ENCODE peak calls at places on chromosomes 11 and 22, in six cellular contexts. C is GM23248, O is pancreas, A is cardiac muscle cell, I is Peyer's patch, M is suprapubic skin. Q is an unnamed sample.

GRCh38 chr11:94708176-94708575 is 60.0 kb upstream of the AMOTL1 start:
- DNase-seq in I (no peak), M (no peak), O (no peak), A (no peak), C (no peak), Q (no peak)

GRCh38 chr11:17807034-17807433 is 72.5 kb downstream of the KCNC1 start:
- DNase-seq in C (no peak), O (no peak), M (no peak), A (no peak), I (no peak), Q (no peak)

GRCh38 chr11:78809931-78810481 is 235.3 kb upstream of the NARS2 start:
- DNase-seq in I (no peak), A (no peak), O (no peak), C (no peak), M (no peak), Q (no peak)

GRCh38 chr11:2709429-2709828 is 9.6 kb upstream of the KCNQ1OT1 start:
- DNase-seq in A (no peak), O (no peak), I (no peak), M (no peak), C (peak; percentile 26), Q (no peak)

GRCh38 chr22:33971561-33971961 is 51.3 kb upstream of the LARGE1 start:
- DNase-seq in A (no peak), I (no peak), O (no peak), C (peak; percentile 3), M (no peak), Q (no peak)

GRCh38 chr11:20125927-20126326 is 34.3 kb downstream of the DBX1 start:
- DNase-seq in I (no peak), M (no peak), C (peak; percentile 82), O (no peak), A (no peak), Q (no peak)

GRCh38 chr11:198236-198806 is 5.4 kb downstream of the SCGB1C1 start:
- DNase-seq in A (no peak), O (no peak), M (peak; percentile 54), C (no peak), I (peak; percentile 40), Q (no peak)

GRCh38 chr11:27166130-27166529 is 125.5 kb downstream of the BBOX1 start:
- DNase-seq in I (no peak), M (no peak), A (no peak), C (peak; percentile 19), O (no peak), Q (no peak)

GRCh38 chr11:46916669-46917108 is 1.7 kb downstream of the LRP4 start:
- DNase-seq in C (peak; percentile 88), O (peak; percentile 47), A (peak; percentile 87), M (no peak), I (peak; percentile 63), Q (peak; percentile 62)

DNA sequence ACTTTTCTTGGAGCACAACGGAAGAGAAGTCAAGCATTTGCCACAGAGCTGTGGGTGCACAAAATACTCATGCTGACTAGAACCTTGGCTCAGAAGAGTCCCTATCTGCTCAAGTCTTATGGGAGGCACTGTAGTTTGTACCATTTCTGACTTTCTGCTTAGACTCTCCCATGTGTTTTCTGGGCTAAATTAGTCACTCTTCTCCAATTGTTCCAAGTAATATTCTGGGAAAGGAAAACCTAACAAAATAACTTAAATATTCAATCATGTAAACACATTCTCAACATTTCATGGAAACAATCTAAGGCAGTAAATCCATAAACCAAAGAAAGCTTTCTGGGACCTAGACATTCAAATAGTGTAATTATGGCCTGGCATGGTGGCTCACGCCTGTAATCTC is 220.7 kb downstream of the SWAP70 start:
- DNase-seq in O (no peak), M (no peak), A (no peak), I (no peak), C (no peak), Q (no peak)
- H3K4me1 ChIP-seq in O (no peaks in the 10 kb centered on the region), M (no peaks in the 10 kb centered on the region), A (peaks cover 4% of the 10 kb centered on the region), I (no peaks in the 10 kb centered on the region), C (no peaks in the 10 kb centered on the region), Q (no peaks in the 10 kb centered on the region)

DNA sequence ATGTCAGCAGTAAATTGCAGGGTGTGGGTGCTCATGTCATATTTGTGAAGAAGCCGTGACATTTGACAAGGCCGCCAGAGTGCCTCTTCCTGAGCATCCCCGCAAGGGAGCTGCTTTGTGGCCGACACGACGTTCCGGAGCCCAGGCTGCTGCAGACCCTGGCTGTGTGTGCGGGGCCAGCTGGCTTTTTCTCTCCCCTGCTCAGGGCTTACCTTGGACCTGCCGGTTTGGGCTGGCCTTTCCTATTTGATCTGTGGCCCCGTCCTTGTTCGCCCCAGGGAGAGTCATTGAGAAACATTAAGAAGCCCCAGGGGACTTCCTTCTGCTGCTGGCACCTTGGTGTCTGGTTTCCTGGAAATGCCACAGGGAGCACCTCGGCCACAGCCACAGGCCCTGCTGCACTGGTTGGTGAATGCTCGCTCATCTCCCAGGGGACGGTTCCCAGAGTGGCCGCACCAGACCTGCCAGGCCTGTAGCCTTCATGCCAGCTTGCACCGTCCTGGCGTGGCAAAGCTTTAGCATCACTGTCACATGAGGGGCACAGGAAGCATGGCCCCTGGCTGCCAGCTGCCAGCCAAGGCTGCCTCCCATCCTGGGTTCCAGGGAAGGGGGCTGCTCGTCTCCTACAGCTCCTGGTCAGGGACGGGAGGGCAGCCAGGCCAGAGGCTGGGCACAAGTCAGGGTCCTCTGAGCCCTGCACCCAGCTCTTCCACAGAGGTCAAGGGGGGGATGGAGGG is 5.4 kb downstream of the GRK2 start:
- DNase-seq in M (peak; percentile 59), O (no peak), I (peak; percentile 60), A (no peak), C (no peak), Q (no peak)
- H3K4me1 ChIP-seq in M (peaks cover 98% of the 10 kb centered on the region), O (peaks cover 21% of the 10 kb centered on the region), I (peaks cover 92% of the 10 kb centered on the region), A (peaks cover 23% of the 10 kb centered on the region), C (peaks cover 20% of the 10 kb centered on the region), Q (peaks cover 48% of the 10 kb centered on the region)

GRCh38 chr22:48103126-48103875 is 1340.9 kb downstream of the TBC1D22A start:
- DNase-seq in M (peak; percentile 22), A (no peak), I (no peak), C (no peak), O (no peak), Q (no peak)

GRCh38 chr22:48100685-48101417 is 1338.4 kb downstream of the TBC1D22A start:
- DNase-seq in M (peak; percentile 31), A (no peak), O (no peak), C (no peak), I (no peak), Q (no peak)

GRCh38 chr22:48102581-48102980 is 1340.1 kb downstream of the TBC1D22A start:
- DNase-seq in A (no peak), M (peak; percentile 6), I (no peak), O (no peak), C (no peak), Q (no peak)

GRCh38 chr22:48099671-48100070 is 1337.2 kb downstream of the TBC1D22A start:
- DNase-seq in O (no peak), C (no peak), M (peak; percentile 41), A (no peak), I (peak; percentile 24), Q (no peak)

GRCh38 chr22:48101704-48102103 is 1339.3 kb downstream of the TBC1D22A start:
- DNase-seq in C (no peak), A (no peak), M (peak; percentile 25), O (no peak), I (no peak), Q (no peak)
- H3K4me1 ChIP-seq in C (no peaks in the 10 kb centered on the region), A (no peaks in the 10 kb centered on the region), M (no peaks in the 10 kb centered on the region), O (no peaks in the 10 kb centered on the region), I (no peaks in the 10 kb centered on the region), Q (no peaks in the 10 kb centered on the region)

GRCh38 chr22:42792909-42793847 is 63.9 kb downstream of the ARFGAP3 start:
- DNase-seq in I (no peak), C (no peak), O (no peak), M (no peak), A (no peak), Q (no peak)
- H3K4me1 ChIP-seq in I (no peaks in the 10 kb centered on the region), C (peaks cover 14% of the 10 kb centered on the region), O (no peaks in the 10 kb centered on the region), M (peaks cover 26% of the 10 kb centered on the region), A (no peaks in the 10 kb centered on the region), Q (no peaks in the 10 kb centered on the region)

GRCh38 chr11:63889344-63889743 is 27.6 kb downstream of the RCOR2 start:
- DNase-seq in O (no peak), C (no peak), M (no peak), I (peak; percentile 79), A (no peak), Q (peak; percentile 78)

GRCh38 chr11:63884191-63884590 is 32.8 kb downstream of the RCOR2 start:
- DNase-seq in A (peak; percentile 53), C (no peak), M (no peak), O (no peak), I (no peak), Q (no peak)

GRCh38 chr11:63890368-63890767 is 26.6 kb downstream of the RCOR2 start:
- DNase-seq in C (no peak), A (no peak), I (no peak), O (no peak), M (no peak), Q (no peak)

GRCh38 chr11:63888170-63889086 is 28.5 kb downstream of the RCOR2 start:
- DNase-seq in A (peak; percentile 38), M (no peak), C (peak; percentile 78), I (peak; percentile 89), O (peak; percentile 79), Q (peak; percentile 90)

GRCh38 chr11:63887600-63887999 is 29.4 kb downstream of the RCOR2 start:
- DNase-seq in C (no peak), A (no peak), O (no peak), M (no peak), I (no peak), Q (no peak)
- H3K4me1 ChIP-seq in C (peaks cover 25% of the 10 kb centered on the region), A (peaks cover 41% of the 10 kb centered on the region), O (peaks cover 39% of the 10 kb centered on the region), M (peaks cover 86% of the 10 kb centered on the region), I (peaks cover 61% of the 10 kb centered on the region), Q (peaks cover 27% of the 10 kb centered on the region)

GRCh38 chr11:83847635-83848034 is 561.5 kb upstream of the CCDC90B start:
- DNase-seq in M (no peak), C (no peak), I (no peak), A (no peak), O (no peak), Q (no peak)
- H3K4me1 ChIP-seq in M (no peaks in the 10 kb centered on the region), C (no peaks in the 10 kb centered on the region), I (no peaks in the 10 kb centered on the region), A (no peaks in the 10 kb centered on the region), O (peaks cover 8% of the 10 kb centered on the region), Q (no peaks in the 10 kb centered on the region)

Q was measured in colonic mucosa.